ENCODE peak calls at places on chromosome 14, in seven cellular contexts. P is IMR-90, S is progenitor cell of endocrine pancreas, I is Calu3, M is fibroblast of lung, Q is neural progenitor cell, G is foreskin keratinocyte. R is an unnamed sample.

GRCh38 chr14:63650336-63650952 is 8.8 kb upstream of the WDR89 start:
- DNase-seq in P (peak), G (no peak), M (peak), Q (no peak), I (no peak), S (no peak), R (no peak)

GRCh38 chr14:85475113-85475512 is 54.8 kb upstream of the FLRT2 start:
- DNase-seq in M (no peak), G (no peak), I (no peak), P (no peak), S (no peak), Q (no peak), R (no peak)

GRCh38 chr14:66105819-66106218 is 380.4 kb upstream of the CCDC196 start:
- DNase-seq in M (no peak), I (no peak), G (peak), S (no peak), Q (no peak), P (no peak), R (no peak)

GRCh38 chr14:94239416-94239815 is 53.7 kb downstream of the SERPINA10 start:
- DNase-seq in S (no peak), G (no peak), M (no peak), P (no peak), Q (no peak), I (no peak), R (no peak)

GRCh38 chr14:59359451-59360124 is 105.6 kb downstream of the GPR135 start:
- DNase-seq in P (no peak), I (no peak), M (no peak), S (no peak), G (no peak), Q (no peak), R (no peak)

GRCh38 chr14:101088714-101089113 is 185.2 kb upstream of the RTL1 start:
- DNase-seq in I (no peak), P (no peak), Q (no peak), M (no peak), S (no peak), G (no peak), R (no peak)

GRCh38 chr14:74980398-74980745 is 22.3 kb upstream of the EIF2B2 start:
- DNase-seq in Q (no peak), P (no peak), S (no peak), G (no peak), I (no peak), M (no peak), R (no peak)

GRCh38 chr14:95463173-95463901 is 53.1 kb downstream of the SYNE3 start:
- DNase-seq in M (no peak), P (no peak), Q (no peak), G (no peak), S (no peak), I (no peak), R (peak)

GRCh38 chr14:94129758-94130414 is 482 bp upstream of the IFI27L2 start:
- DNase-seq in G (no peak), S (no peak), I (peak), M (peak), P (peak), Q (peak), R (peak)

GRCh38 chr14:103281496-103282231 is 52.4 kb upstream of the EIF5 start:
- DNase-seq in M (peak), Q (peak), S (no peak), G (no peak), I (peak), P (peak), R (peak)

GRCh38 chr14:99274346-99275221 is 2.6 kb upstream of the BCL11B start:
- DNase-seq in S (peak), Q (peak), G (peak), M (peak), P (peak), I (peak), R (peak)
- TF ChIP-seq CTCF in S (peak), Q (peak), G (peak), M (peak), P (peak), I (no peak), R (no peak)

GRCh38 chr14:54642950-54643695 is 76.2 kb downstream of the SAMD4A start:
- DNase-seq in I (no peak), M (peak), G (no peak), Q (peak), S (no peak), P (peak), R (no peak)
- TF ChIP-seq CTCF in I (no peak), M (peak), G (peak), Q (peak), S (peak), P (peak), R (no peak)

GRCh38 chr14:36254020-36254614 is 66.3 kb downstream of the MBIP start:
- DNase-seq in M (peak), G (no peak), S (no peak), Q (peak), I (no peak), P (peak), R (no peak)
- TF ChIP-seq CTCF in M (peak), G (peak), S (peak), Q (peak), I (no peak), P (peak), R (no peak)

GRCh38 chr14:97095269-97095668 is 298.1 kb downstream of the VRK1 start:
- DNase-seq in Q (no peak), M (no peak), S (no peak), I (no peak), P (no peak), G (no peak), R (no peak)
- TF ChIP-seq CTCF in Q (peak), M (no peak), S (no peak), I (no peak), P (no peak), G (no peak), R (no peak)

DNA sequence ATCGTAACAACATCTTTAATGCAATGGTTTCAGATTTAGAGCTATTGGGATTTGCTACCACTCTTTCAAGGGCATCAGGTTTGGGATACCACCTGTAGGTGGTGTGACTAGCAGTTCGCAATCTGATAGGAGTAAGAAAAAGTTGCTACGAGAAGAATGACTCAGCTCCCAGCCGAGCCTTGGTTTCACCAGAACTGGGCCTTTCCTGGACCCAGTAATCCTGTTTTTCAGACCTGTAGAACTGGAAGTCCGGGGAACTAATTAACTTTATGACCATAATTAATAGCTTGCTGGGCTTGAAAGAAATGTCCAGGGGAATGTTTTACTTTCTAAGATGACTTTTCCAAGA is 770 bp downstream of the ABHD4 start:
- DNase-seq in S (no peak), P (peak), I (peak), M (peak), G (peak), Q (peak), R (peak)
- TF ChIP-seq CTCF in S (peak), P (peak), I (no peak), M (peak), G (peak), Q (peak), R (no peak)

GRCh38 chr14:93079865-93080403 is 35.8 kb downstream of the ITPK1 start:
- DNase-seq in G (no peak), Q (no peak), P (no peak), I (no peak), M (no peak), S (no peak), R (no peak)

GRCh38 chr14:93078830-93079229 is 36.9 kb downstream of the ITPK1 start:
- DNase-seq in I (no peak), S (no peak), G (no peak), M (no peak), Q (no peak), P (peak), R (no peak)

GRCh38 chr14:93076755-93077154 is 39.0 kb downstream of the ITPK1 start:
- DNase-seq in P (no peak), S (no peak), Q (no peak), M (no peak), I (no peak), G (no peak), R (no peak)

GRCh38 chr14:93081875-93082570 is 33.7 kb downstream of the ITPK1 start:
- DNase-seq in G (no peak), Q (no peak), S (no peak), M (no peak), P (no peak), I (no peak), R (no peak)

GRCh38 chr14:93079321-93079720 is 36.4 kb downstream of the ITPK1 start:
- DNase-seq in M (no peak), G (no peak), I (no peak), P (no peak), Q (no peak), S (no peak), R (no peak)
- TF ChIP-seq CTCF in M (no peak), G (no peak), I (no peak), P (no peak), Q (no peak), S (no peak), R (no peak)

GRCh38 chr14:68981124-68981523 is 2.0 kb upstream of the ACTN1 start:
- DNase-seq in Q (no peak), G (no peak), P (no peak), M (no peak), S (no peak), I (no peak), R (no peak)
- TF ChIP-seq CTCF in Q (no peak), G (no peak), P (no peak), M (no peak), S (no peak), I (no peak), R (no peak)

GRCh38 chr14:49786315-49786714 is 18.4 kb downstream of the KLHDC2 start:
- DNase-seq in S (no peak), G (no peak), Q (no peak), M (no peak), P (no peak), I (no peak), R (no peak)
- TF ChIP-seq CTCF in S (no peak), G (no peak), Q (no peak), M (no peak), P (no peak), I (no peak), R (no peak)

GRCh38 chr14:76894308-76894707 is 68.1 kb downstream of the LRRC74A start:
- DNase-seq in I (no peak), G (no peak), Q (no peak), S (no peak), M (no peak), P (no peak), R (no peak)
- TF ChIP-seq CTCF in I (no peak), G (no peak), Q (no peak), S (no peak), M (no peak), P (no peak), R (no peak)

R was measured in mucosa of descending colon.